ENCODE peak calls at places on chromosomes 2 and 18, in four cellular contexts. S, M, U and L are unnamed samples.

GRCh38 chr2:237025090-237025865 is 60.4 kb upstream of the COPS8 start:
- DNase-seq in S (peak; percentile 90), U (no peak), M (no peak), L (no peak)

GRCh38 chr2:86239745-86240144 is 40.5 kb downstream of the MRPL35 start:
- DNase-seq in U (no peak), S (no peak), M (no peak), L (no peak)

GRCh38 chr2:88737385-88737784 is 45.9 kb downstream of the RPIA start:
- DNase-seq in M (no peak), U (no peak), S (peak; percentile 13), L (peak; percentile 47)

GRCh38 chr18:32764611-32765244 is 8.1 kb downstream of the KLHL14 start:
- DNase-seq in M (no peak), S (no peak), U (no peak), L (no peak)

GRCh38 chr2:173898178-173898668 is 67.0 kb downstream of the SP3 start:
- DNase-seq in M (no peak), S (no peak), U (no peak), L (no peak)

GRCh38 chr18:52812834-52813233 is 472.8 kb downstream of the DCC start:
- DNase-seq in U (no peak), M (no peak), S (no peak), L (peak; percentile 6)

GRCh38 chr2:239166201-239166834 is 234.5 kb downstream of the HDAC4 start:
- DNase-seq in M (no peak), S (peak; percentile 1), U (no peak), L (no peak)

GRCh38 chr2:60934153-60934722 is 52.9 kb downstream of the REL start:
- DNase-seq in S (no peak), U (no peak), M (no peak), L (no peak)

GRCh38 chr2:68715353-68716041 is 19.1 kb upstream of the ARHGAP25 start:
- DNase-seq in U (peak; percentile 88), S (peak; percentile 38), M (peak; percentile 80), L (peak; percentile 97)

GRCh38 chr2:86706935-86707334 is 13.2 kb upstream of the RMND5A start:
- DNase-seq in S (no peak), M (no peak), U (no peak), L (no peak)

GRCh38 chr2:206800501-206801416 is 35.4 kb downstream of the FASTKD2 start:
- DNase-seq in M (no peak), S (peak; percentile 76), U (peak; percentile 72), L (peak; percentile 87)

DNA sequence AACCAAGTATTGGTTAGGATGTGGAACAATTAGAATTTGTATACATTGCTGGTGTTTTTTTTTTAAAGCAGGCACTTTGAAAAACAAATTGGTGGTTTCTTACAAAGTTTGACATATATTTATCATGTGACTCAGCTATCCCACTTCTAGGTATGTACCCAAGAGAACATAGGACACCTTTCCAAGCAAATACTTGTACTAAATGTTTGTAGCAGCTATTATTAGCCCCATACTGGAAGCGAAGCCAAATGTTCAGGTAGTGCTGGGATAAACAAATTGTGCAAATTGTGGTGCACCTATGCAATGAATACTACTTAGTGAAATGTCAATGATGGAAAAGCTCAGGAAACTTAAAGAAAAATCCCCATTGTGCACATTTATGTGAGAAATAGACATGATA is 101.0 kb downstream of the MIB1 start:
- DNase-seq in M (no peak), U (no peak), S (no peak), L (no peak)
- H3K56ac ChIP-seq in M (no peak overlapping the region), U (no peak overlapping the region), S (no peak overlapping the region), L (no peak overlapping the region)

GRCh38 chr2:102145939-102146338 is 3.4 kb downstream of the IL1R1 start:
- DNase-seq in M (no peak), S (no peak), U (no peak), L (no peak)
- H3K56ac ChIP-seq in M (no peak overlapping the region), S (no peak overlapping the region), U (no peak overlapping the region), L (no peak overlapping the region)

GRCh38 chr2:223626713-223627112 is 24.6 kb upstream of the SCG2 start:
- DNase-seq in U (no peak), M (no peak), S (peak; percentile 75), L (no peak)

GRCh38 chr2:223625652-223626051 is 23.5 kb upstream of the SCG2 start:
- DNase-seq in M (no peak), S (no peak), U (no peak), L (no peak)

GRCh38 chr2:223618172-223619035 is 16.2 kb upstream of the SCG2 start:
- DNase-seq in U (peak; percentile 90), S (no peak), M (peak; percentile 83), L (peak; percentile 92)

GRCh38 chr2:223619486-223620129 is 17.4 kb upstream of the SCG2 start:
- DNase-seq in M (no peak), S (no peak), U (no peak), L (peak; percentile 28)

DNA sequence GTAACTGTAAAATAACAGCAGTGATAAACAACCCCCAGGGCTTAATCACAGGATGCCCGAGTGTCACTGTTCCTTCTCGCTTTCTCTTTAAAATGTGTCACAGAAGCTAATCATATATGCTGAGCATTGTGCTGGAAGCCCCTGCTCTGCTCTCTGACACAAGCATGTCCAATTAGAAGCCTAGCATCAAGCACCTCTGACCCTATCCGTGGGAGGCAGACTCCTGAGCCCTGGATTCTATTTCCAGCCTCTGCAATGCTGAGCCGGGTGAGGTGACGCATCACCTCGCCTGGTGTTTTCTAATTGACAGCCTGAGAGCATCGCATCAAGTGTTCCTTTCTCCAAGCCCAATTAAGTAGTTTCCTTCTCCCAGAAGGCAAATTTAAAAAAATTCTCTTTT is 19.7 kb upstream of the SCG2 start:
- DNase-seq in S (no peak), M (no peak), U (no peak), L (no peak)
- H3K56ac ChIP-seq in S (no peak overlapping the region), M (no peak overlapping the region), U (no peak overlapping the region), L (no peak overlapping the region)

DNA sequence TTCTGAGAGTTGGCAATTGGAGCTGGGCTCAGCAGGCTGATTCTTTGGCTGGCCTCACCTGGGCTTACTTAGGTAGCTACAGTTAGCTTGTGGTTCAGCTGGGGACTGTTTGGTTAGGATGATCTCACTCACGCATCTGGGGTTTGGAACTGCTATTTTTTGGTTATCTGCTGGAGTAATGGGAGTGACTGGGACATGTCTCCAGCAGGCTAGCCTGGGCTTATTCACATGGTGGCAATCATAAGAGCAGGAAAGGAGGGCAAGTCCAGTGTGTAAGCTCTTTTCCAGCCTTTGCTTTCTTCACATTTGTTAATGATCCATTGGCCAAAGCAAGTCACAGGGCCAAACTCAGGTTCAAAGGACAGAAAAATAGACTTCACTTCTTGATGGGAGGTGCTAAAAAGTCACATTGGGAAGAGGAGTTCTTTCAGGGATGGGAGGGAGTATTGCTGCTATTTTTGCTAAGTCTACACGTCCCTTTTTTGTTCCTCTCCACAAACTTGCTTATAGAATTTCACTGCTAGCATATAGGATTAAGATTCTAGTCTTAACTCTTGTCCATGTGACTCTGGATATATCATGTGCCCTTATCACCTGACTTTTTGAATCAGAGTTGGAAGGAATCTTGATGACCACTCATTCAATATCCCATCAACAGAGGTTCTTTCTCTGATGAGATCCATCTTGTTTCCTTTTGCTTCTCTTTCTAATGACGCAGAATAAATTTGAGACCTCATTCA is 174.0 kb downstream of the ZFP36L2 start:
- DNase-seq in S (no peak), U (no peak), M (no peak), L (no peak)
- H3K56ac ChIP-seq in S (no peak overlapping the region), U (no peak overlapping the region), M (no peak overlapping the region), L (no peak overlapping the region)

GRCh38 chr2:240821429-240821778 is 1.4 kb upstream of the KIF1A start:
- DNase-seq in S (no peak), M (no peak), U (no peak), L (no peak)

GRCh38 chr2:240820607-240821428 is 799 bp upstream of the KIF1A start:
- DNase-seq in M (no peak), S (no peak), U (peak; percentile 76), L (peak; percentile 78)

GRCh38 chr2:240822280-240822847 is 2.3 kb upstream of the KIF1A start:
- DNase-seq in M (no peak), S (no peak), U (no peak), L (no peak)

GRCh38 chr2:240825476-240825875 is 5.5 kb upstream of the KIF1A start:
- DNase-seq in M (no peak), S (no peak), U (no peak), L (no peak)

GRCh38 chr2:240823449-240824336 is 3.7 kb upstream of the KIF1A start:
- DNase-seq in U (no peak), M (no peak), S (no peak), L (no peak)
- H3K56ac ChIP-seq in U (no peak overlapping the region), M (no peak overlapping the region), S (no peak overlapping the region), L (no peak overlapping the region)